ENCODE peak calls at places on chromosomes 4 and X, in four cellular contexts. G, P, V and C are unnamed samples.

GRCh38 chrX:97380200-97380599 is 496.5 kb downstream of the RPA4 start:
- DNase-seq in G (no peak), P (no peak), V (no peak), C (no peak)

GRCh38 chr4:148776944-148777343 is 334.7 kb upstream of the NR3C2 start:
- DNase-seq in G (no peak), P (no peak), V (no peak), C (no peak)

GRCh38 chr4:184419976-184420375 is 54.4 kb downstream of the IRF2 start:
- DNase-seq in G (no peak), P (no peak), V (no peak), C (no peak)

GRCh38 chr4:77488882-77489281 is 116.7 kb upstream of the CXCL13 start:
- DNase-seq in G (no peak), P (no peak), V (no peak), C (no peak)

GRCh38 chrX:109839694-109840358 is 106.8 kb upstream of the ACSL4 start:
- DNase-seq in G (no peak), P (peak), V (no peak), C (peak)

GRCh38 chr4:101163936-101164335 is 183.4 kb downstream of the PPP3CA start:
- DNase-seq in G (no peak), P (no peak), V (no peak), C (no peak)

GRCh38 chrX:21972046-21972445 is 31.5 kb downstream of the SMS start:
- DNase-seq in G (no peak), P (no peak), V (no peak), C (no peak)

GRCh38 chr4:122606364-122607043 is 14.4 kb downstream of the IL21 start:
- DNase-seq in G (no peak), P (peak), V (no peak), C (no peak)

GRCh38 chr4:26284536-26284935 is 36.3 kb upstream of the RBPJ start:
- DNase-seq in G (no peak), P (no peak), V (no peak), C (no peak)

GRCh38 chrX:120120223-120120622 is 4.5 kb upstream of the RHOXF1 start:
- DNase-seq in G (no peak), P (no peak), V (no peak), C (no peak)

GRCh38 chr4:128854433-128854832 is 44.9 kb downstream of the JADE1 start:
- DNase-seq in G (no peak), P (no peak), V (no peak), C (no peak)

GRCh38 chrX:124208675-124209074 is 123.8 kb upstream of the TEX13D start:
- DNase-seq in G (no peak), P (no peak), V (no peak), C (no peak)

GRCh38 chr4:124468360-124468759 is 244.2 kb downstream of the ANKRD50 start:
- DNase-seq in G (no peak), P (no peak), V (no peak), C (no peak)

GRCh38 chr4:26859762-26860156 is 882 bp upstream of the STIM2 start:
- DNase-seq in G (no peak), P (no peak), V (no peak), C (no peak)

GRCh38 chr4:89268572-89269180 is 38.9 kb downstream of the GPRIN3 start:
- DNase-seq in G (no peak), P (no peak), V (no peak), C (no peak)

DNA sequence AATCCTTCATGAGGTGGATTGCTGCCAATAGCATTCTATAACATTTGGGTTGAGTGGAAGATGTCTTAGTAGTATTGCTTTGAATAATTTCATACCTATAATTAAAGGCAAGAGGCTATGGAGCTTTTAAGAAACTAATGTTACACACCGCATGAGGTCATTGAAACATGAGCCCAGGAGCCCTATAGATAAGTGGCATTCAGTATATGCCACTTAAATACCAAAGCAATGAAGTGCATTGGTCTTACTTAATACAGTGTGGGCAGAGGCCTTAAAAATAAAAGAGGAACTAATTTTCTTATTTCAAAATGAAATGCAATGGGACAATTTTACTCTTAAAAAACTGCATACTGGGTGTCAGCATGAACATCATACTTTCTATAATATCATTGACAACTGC is 47.5 kb downstream of the SPATA18 start:
- DNase-seq in G (no peak), P (no peak), V (no peak), C (no peak)
- TF ChIP-seq TARDBP in G (no peak), P (no peak), V (no peak), C (no peak)

DNA sequence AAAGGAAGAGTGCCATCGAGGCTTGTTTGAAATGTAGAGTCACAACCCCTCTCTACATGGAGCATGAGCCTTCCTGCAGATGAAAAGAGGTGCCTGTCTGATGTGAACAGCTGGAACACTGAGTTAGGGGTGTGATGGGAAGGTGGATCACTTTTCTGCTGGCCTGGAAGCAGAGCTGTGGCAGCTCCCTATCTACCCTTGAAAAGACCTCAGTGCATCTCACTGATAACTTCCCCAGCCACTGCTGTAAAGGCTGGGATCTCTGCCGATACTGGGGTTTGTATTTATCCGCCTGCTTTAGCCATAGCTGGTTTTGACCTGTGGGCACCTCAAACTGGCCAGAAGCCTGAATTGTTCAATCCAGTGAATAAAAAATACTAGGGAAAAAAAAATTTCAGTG is 46.8 kb downstream of the HPGD start:
- DNase-seq in G (no peak), P (peak), V (no peak), C (no peak)
- TF ChIP-seq TARDBP in G (no peak), P (no peak), V (no peak), C (no peak)

GRCh38 chrX:10175317-10175871 is 18.6 kb downstream of the CLCN4 start:
- DNase-seq in G (no peak), P (peak), V (no peak), C (no peak)
- TF ChIP-seq TARDBP in G (no peak), P (no peak), V (no peak), C (no peak)

GRCh38 chr4:133808151-133808550 is 393.4 kb downstream of the PABPC4L start:
- DNase-seq in G (no peak), P (no peak), V (no peak), C (no peak)
- TF ChIP-seq TARDBP in G (no peak), P (no peak), V (no peak), C (no peak)

DNA sequence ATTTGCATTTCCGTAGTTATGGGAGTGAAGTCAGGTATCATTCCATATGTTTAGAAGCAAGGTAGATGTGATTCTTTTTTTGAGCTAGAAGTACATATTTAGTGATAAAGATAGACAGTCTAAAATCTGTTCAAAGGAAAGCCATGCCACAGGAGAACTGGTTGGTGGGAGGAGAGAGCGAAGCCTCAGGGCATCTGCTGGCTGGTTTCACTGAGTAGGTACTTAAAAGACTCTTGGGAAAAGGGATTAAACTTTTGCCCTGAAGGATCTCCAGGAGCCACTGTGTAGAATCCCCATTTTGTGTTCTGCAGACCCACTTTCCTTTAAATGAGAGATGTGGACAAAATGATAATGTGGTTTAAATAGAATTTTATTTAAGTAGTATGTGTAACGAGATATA is 89.6 kb downstream of the SHROOM2 start:
- DNase-seq in G (no peak), P (no peak), V (no peak), C (no peak)
- TF ChIP-seq TARDBP in G (no peak), P (no peak), V (no peak), C (no peak)

DNA sequence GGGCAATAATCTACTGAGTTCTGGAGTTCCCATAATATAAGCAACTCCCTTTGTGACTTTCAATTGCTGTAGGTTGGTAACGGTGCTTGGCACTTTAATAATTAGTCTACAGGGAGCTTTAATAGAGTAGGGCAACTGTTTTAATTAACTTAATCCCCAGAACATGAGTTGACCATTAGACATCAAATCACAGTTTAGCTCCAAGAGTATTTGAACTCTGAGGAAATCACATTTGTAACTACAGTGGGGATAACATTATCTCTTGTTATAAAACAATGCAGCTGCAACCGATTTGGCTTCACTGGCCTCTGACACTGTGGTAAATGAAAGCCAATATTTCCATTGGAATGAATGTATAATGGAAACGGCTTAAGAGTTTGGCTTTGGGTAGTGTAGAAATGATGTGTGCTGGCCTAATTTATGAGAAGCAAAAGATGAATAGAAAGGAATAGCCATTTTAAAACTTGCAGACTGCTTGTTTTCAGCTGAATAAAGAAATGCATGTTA is 1602.6 kb downstream of the STIM2 start:
- DNase-seq in G (no peak), P (no peak), V (no peak), C (no peak)
- TF ChIP-seq TARDBP in G (no peak), P (no peak), V (no peak), C (no peak)

DNA sequence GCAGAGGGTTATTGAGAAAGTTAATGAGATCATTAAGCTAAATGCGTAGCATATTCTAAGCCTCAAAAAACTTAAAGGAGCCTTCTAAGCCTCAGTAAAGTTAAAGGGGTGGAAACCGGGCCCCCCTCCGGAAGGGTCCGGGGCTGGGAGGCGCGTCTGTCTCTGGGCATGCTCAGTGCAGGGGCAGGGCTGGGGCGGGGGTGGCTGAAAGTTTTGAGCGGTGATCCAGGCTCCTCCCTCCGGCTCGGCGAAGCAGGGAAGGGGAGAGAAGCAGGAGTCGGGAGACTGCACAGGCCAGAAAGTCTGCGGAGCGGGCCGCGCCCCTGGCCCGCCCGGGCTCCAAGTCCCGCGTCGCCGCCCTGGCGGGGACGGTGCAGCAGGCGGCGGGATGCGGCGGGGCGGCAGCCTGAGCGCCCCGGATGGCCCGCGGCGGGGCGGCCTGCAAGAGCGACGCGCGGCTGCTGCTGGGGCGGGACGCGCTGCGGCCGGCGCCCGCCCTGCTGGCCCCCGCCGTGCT is at the start of gene EVC:
- DNase-seq in G (peak), P (peak), V (no peak), C (peak)
- TF ChIP-seq TARDBP in G (no peak), P (no peak), V (no peak), C (no peak)

GRCh38 chrX:10016516-10017132 is 49.5 kb downstream of the CLDN34 start:
- DNase-seq in G (no peak), P (no peak), V (no peak), C (no peak)

GRCh38 chrX:10014462-10015373 is 47.6 kb downstream of the CLDN34 start:
- DNase-seq in G (peak), P (peak), V (no peak), C (peak)

GRCh38 chrX:10017866-10018265 is 50.7 kb downstream of the CLDN34 start:
- DNase-seq in G (peak), P (no peak), V (no peak), C (no peak)

GRCh38 chrX:10012776-10013175 is 45.6 kb downstream of the CLDN34 start:
- DNase-seq in G (no peak), P (no peak), V (no peak), C (no peak)

DNA sequence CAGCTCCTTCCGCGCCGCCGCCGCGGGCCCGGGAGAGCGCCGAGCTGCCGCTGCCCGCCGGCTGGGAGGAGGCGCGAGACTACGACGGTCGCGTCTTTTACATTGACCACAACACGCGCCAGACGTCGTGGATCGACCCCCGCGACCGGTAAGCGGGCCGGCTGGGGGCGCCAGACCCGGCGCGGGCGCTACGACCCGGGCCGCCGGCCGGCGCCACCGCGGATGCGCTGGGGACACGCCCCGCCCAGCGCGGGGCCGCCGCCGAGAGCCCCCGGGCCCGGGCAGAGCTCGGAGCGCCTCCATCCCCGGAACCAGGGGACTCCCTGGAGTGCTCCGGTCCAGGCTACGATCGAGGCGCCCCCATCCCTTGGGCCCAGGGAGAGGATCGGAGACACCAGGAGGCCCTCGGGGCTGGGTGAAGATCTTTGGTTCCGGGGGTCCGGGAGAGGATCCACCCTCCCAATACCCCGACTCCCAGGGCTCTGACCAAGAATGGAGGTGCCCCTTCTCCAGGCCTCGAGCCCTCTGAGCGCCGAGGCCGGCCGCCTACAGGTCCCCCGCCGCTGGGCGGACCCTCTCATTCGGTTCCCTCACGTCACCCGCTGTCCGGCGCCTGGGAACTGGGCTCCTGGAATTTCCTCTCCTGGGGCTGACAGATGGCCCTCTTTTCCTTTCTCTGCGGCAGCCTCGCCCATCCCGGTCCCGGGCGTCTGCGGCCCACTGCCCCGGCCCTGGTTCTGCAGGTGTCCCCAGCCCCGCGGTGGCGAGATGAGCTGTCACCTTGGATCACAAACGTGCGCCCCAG is 48.8 kb downstream of the CLDN34 start:
- DNase-seq in G (no peak), P (no peak), V (no peak), C (no peak)
- TF ChIP-seq TARDBP in G (no peak), P (no peak), V (no peak), C (no peak)

DNA sequence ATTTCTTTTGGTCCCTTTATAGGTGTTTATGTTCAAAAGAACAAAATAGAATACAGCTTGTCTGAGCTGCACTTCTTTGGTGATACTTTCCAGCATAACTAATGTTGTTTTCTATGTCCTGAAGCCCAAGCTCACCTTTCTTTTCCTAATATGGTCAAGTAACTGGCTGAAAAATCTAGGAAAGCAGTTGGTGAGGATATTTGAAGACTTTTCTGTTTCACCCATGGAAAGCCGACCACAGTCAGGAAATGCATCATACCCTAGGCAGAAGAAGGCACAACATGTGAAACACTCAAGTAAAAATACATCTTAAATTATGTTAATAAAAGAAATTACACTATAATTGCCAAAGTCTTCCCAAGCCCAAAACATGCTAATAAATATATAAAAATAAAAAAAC is 337.0 kb downstream of the PDGFC start:
- DNase-seq in G (no peak), P (no peak), V (no peak), C (no peak)
- TF ChIP-seq TARDBP in G (no peak), P (no peak), V (no peak), C (no peak)